ENCODE peak calls at places on chromosomes 7 and 10, in eight cellular contexts. One of them, this sample, is unnamed.

GRCh38 chr7:151150388-151150787 is 17.1 kb downstream of the GBX1 start:
- DNase-seq in spleen: no peak
- DNase-seq in brain microvascular endothelial cell: no peak
- DNase-seq in GM23248: no peak
- DNase-seq in ureter: no peak
- DNase-seq in NCI-H345: no peak
- DNase-seq in HuH-7.5: no peak
- DNase-seq in NCI-H460: no peak
- DNase-seq in this sample: no peak

GRCh38 chr10:31133628-31134302 is 102.1 kb upstream of the ZNF438 start:
- DNase-seq in spleen: peak
- DNase-seq in brain microvascular endothelial cell: no peak
- DNase-seq in GM23248: peak
- DNase-seq in ureter: peak
- DNase-seq in NCI-H345: peak
- DNase-seq in HuH-7.5: peak
- DNase-seq in NCI-H460: peak
- DNase-seq in this sample: peak

GRCh38 chr7:76053461-76053860 is 5.6 kb downstream of the MDH2 start:
- DNase-seq in spleen: no peak
- DNase-seq in brain microvascular endothelial cell: no peak
- DNase-seq in GM23248: no peak
- DNase-seq in ureter: no peak
- DNase-seq in NCI-H345: no peak
- DNase-seq in HuH-7.5: no peak
- DNase-seq in NCI-H460: no peak
- DNase-seq in this sample: no peak

GRCh38 chr7:134435161-134435920 is 23.6 kb downstream of the AKR1B1 start:
- DNase-seq in spleen: no peak
- DNase-seq in brain microvascular endothelial cell: peak
- DNase-seq in GM23248: peak
- DNase-seq in ureter: no peak
- DNase-seq in NCI-H345: no peak
- DNase-seq in HuH-7.5: no peak
- DNase-seq in NCI-H460: no peak
- DNase-seq in this sample: no peak

GRCh38 chr7:93923946-93924345 is 2.4 kb downstream of the GNG11 start:
- DNase-seq in spleen: no peak
- DNase-seq in brain microvascular endothelial cell: no peak
- DNase-seq in GM23248: peak
- DNase-seq in ureter: no peak
- DNase-seq in NCI-H345: no peak
- DNase-seq in HuH-7.5: no peak
- DNase-seq in NCI-H460: no peak
- DNase-seq in this sample: no peak

GRCh38 chr7:142855756-142856564 is 1.1 kb downstream of the EPHB6 start:
- DNase-seq in spleen: peak
- DNase-seq in brain microvascular endothelial cell: no peak
- DNase-seq in GM23248: peak
- DNase-seq in ureter: peak
- DNase-seq in NCI-H345: peak
- DNase-seq in HuH-7.5: no peak
- DNase-seq in NCI-H460: no peak
- DNase-seq in this sample: no peak

GRCh38 chr7:117173001-117173400 is 149.9 kb downstream of the WNT2 start:
- DNase-seq in spleen: no peak
- DNase-seq in brain microvascular endothelial cell: no peak
- DNase-seq in GM23248: peak
- DNase-seq in ureter: no peak
- DNase-seq in NCI-H345: no peak
- DNase-seq in HuH-7.5: no peak
- DNase-seq in NCI-H460: no peak
- DNase-seq in this sample: no peak

GRCh38 chr7:78450754-78451153 is 652.2 kb downstream of the PHTF2 start:
- DNase-seq in spleen: no peak
- DNase-seq in brain microvascular endothelial cell: no peak
- DNase-seq in GM23248: no peak
- DNase-seq in ureter: no peak
- DNase-seq in NCI-H345: no peak
- DNase-seq in HuH-7.5: no peak
- DNase-seq in NCI-H460: no peak
- DNase-seq in this sample: no peak

GRCh38 chr7:108650487-108650886 is 80.8 kb downstream of the DNAJB9 start:
- DNase-seq in spleen: no peak
- DNase-seq in brain microvascular endothelial cell: peak
- DNase-seq in GM23248: peak
- DNase-seq in ureter: no peak
- DNase-seq in NCI-H345: no peak
- DNase-seq in HuH-7.5: no peak
- DNase-seq in NCI-H460: peak
- DNase-seq in this sample: no peak

This sample was measured in mesenteric fat pad.